ENCODE peak calls at places on chromosomes 11 and 22, in four cellular contexts. L, D, U and E are unnamed samples.

GRCh38 chr11:122109932-122110331 is 6.1 kb downstream of the BLID start:
- DNase-seq in L (no peak), D (no peak), U (no peak), E (no peak)

GRCh38 chr11:105224859-105225258 is 85.3 kb upstream of the CARD18 start:
- DNase-seq in L (no peak), D (no peak), U (no peak), E (no peak)

GRCh38 chr11:128324051-128324481 is 263.3 kb downstream of the ETS1 start:
- DNase-seq in L (no peak), D (no peak), U (no peak), E (no peak)

GRCh38 chr22:36369922-36370781 is 17.6 kb downstream of the MYH9 start:
- DNase-seq in L (peak), D (peak), U (no peak), E (no peak)

GRCh38 chr11:19864141-19865120 is 151.8 kb downstream of the NAV2 start:
- DNase-seq in L (no peak), D (no peak), U (no peak), E (no peak)

GRCh38 chr11:99020324-99021225 is at the start of gene CNTN5:
- DNase-seq in L (peak), D (no peak), U (peak), E (peak)

GRCh38 chr11:33500865-33501479 is 199.7 kb downstream of the C11orf91 start:
- DNase-seq in L (peak), D (no peak), U (no peak), E (no peak)

GRCh38 chr11:12117200-12117995 is 7.0 kb downstream of the MICAL2 start:
- DNase-seq in L (no peak), D (no peak), U (no peak), E (no peak)

GRCh38 chr22:46076651-46077339 is 73.5 kb upstream of the PPARA start:
- DNase-seq in L (peak), D (peak), U (no peak), E (peak)

GRCh38 chr11:63893355-63893754 is 23.6 kb downstream of the RCOR2 start:
- DNase-seq in L (no peak), D (no peak), U (no peak), E (no peak)

GRCh38 chr11:13386567-13386966 is 76.5 kb downstream of the BTBD10 start:
- DNase-seq in L (no peak), D (no peak), U (no peak), E (no peak)

GRCh38 chr22:43561421-43562178 is 149.8 kb downstream of the MPPED1 start:
- DNase-seq in L (no peak), D (no peak), U (no peak), E (no peak)

GRCh38 chr11:66341502-66342126 is 3.3 kb downstream of the BRMS1 start:
- DNase-seq in L (no peak), D (peak), U (no peak), E (peak)

GRCh38 chr11:110077866-110078325 is 15.3 kb upstream of the ZC3H12C start:
- DNase-seq in L (peak), D (peak), U (no peak), E (no peak)

GRCh38 chr11:111427471-111427912 is 48.4 kb upstream of the POU2AF1 start:
- DNase-seq in L (peak), D (no peak), U (no peak), E (no peak)

GRCh38 chr11:127733552-127733951 is 733.0 kb upstream of the KIRREL3 start:
- DNase-seq in L (no peak), D (no peak), U (no peak), E (no peak)

GRCh38 chr22:47193606-47194316 is 431.3 kb downstream of the TBC1D22A start:
- DNase-seq in L (no peak), D (peak), U (no peak), E (no peak)

GRCh38 chr11:46663277-46663940 is 37.0 kb downstream of the ARHGAP1 start:
- DNase-seq in L (no peak), D (no peak), U (no peak), E (no peak)

GRCh38 chr11:86735462-86736302 is 63.3 kb upstream of the ME3 start:
- DNase-seq in L (peak), D (peak), U (no peak), E (no peak)

GRCh38 chr11:45373506-45373905 is 87.4 kb upstream of the SYT13 start:
- DNase-seq in L (no peak), D (no peak), U (no peak), E (peak)

GRCh38 chr11:82978422-82979099 is 77.0 kb downstream of the DDIAS start:
- DNase-seq in L (peak), D (peak), U (peak), E (no peak)

GRCh38 chr11:102580185-102580951 is 44.8 kb downstream of the MMP20 start:
- DNase-seq in L (no peak), D (no peak), U (no peak), E (no peak)

GRCh38 chr22:23072035-23072910 is 2.0 kb downstream of the GNAZ start:
- DNase-seq in L (no peak), D (peak), U (no peak), E (peak)

GRCh38 chr11:46346886-46347636 is at the start of gene DGKZ:
- DNase-seq in L (peak), D (peak), U (no peak), E (no peak)

GRCh38 chr11:75346296-75346695 is 5.2 kb downstream of the ARRB1 start:
- DNase-seq in L (no peak), D (no peak), U (no peak), E (no peak)

GRCh38 chr22:43887391-43887790 is 4.4 kb downstream of the PNPLA5 start:
- DNase-seq in L (no peak), D (no peak), U (no peak), E (peak)

GRCh38 chr11:93603225-93603624 is 58.3 kb upstream of the CEP295 start:
- DNase-seq in L (no peak), D (no peak), U (no peak), E (no peak)

GRCh38 chr11:93604276-93604675 is 57.2 kb upstream of the CEP295 start:
- DNase-seq in L (no peak), D (no peak), U (no peak), E (no peak)

GRCh38 chr11:93605638-93606037 is 55.8 kb upstream of the CEP295 start:
- DNase-seq in L (no peak), D (no peak), U (no peak), E (no peak)

GRCh38 chr11:93606314-93606713 is 55.2 kb upstream of the CEP295 start:
- DNase-seq in L (no peak), D (no peak), U (no peak), E (no peak)

DNA sequence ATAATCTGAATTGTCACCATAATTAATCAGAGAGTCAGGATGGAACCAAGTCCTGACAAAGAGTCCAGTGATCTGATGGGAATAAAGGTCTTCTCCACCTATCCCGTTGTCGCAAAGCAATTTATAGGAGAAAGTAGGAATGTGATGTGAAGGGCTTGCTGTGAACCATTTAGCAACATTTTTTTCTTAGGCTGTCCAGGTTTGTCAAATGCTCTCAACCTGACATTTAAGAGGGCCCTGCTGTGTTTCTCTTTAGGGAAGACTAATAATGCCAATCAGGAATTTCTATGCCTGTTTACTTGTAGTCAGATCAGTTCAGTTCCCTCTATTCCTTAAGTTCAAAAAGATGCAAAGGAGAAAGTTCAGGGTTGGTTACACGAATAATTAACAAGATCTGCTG is 57.8 kb upstream of the CEP295 start:
- DNase-seq in L (no peak), D (no peak), U (no peak), E (no peak)
- TF ChIP-seq CTCF in L (no peak), D (no peak), U (no peak), E (no peak)

DNA sequence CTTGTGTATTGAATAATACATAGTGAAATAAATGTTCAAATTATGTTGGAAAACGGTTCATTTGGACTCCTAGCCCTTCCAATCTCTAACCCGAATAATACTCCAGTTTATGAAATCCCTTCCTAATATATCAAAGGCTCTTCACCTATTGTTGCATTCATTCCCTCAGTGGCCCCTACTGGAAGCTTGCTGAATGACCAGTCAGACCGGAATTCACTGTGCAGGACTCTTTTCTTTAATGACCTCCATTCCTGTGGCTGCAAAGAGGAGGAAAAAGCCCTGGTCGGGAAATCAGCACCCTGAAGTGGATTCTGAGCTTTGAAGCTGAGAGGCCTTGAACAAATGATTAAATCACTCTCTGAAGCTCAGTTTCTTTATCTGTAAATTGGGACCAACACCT is 19.1 kb upstream of the RCN1 start:
- DNase-seq in L (peak), D (peak), U (no peak), E (no peak)
- TF ChIP-seq CTCF in L (peak), D (peak), U (peak), E (peak)

DNA sequence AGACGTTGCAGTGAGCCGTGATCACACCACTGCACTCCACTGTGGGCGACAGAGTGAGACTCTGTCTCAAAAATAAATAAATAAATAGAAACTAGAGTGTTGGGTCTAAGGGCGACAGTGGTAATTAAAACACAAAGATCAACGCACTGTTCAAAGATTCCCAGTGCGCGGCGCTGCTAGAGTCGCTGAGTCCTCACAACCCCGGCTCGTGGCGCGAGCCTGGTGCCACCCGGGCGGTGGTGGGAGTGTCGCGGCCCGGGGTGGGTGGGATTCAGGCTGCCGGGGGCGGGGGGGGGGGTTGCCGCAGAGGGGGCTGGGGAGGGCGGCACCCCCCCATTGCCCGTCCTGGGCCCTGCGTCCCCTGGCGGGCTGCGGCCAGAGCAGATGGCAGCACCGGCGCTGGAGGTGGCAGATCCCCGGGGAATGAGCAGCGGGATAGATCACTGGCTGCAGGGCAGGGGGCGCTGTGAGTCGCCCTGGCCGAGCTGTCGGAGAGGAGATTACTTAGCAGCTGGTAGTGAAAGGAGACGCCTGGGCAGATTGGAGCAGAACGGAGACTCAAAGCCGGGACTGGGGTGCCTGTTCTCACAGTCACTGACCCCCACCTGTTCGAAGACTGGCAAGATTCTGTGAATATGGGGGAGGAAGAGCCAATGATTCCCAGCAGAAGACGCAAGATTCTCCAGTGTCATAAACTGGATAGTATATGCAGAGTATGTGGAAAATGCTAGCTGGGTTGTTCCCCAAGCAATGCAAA is 30.2 kb upstream of the APOBEC3A start:
- DNase-seq in L (peak), D (no peak), U (no peak), E (no peak)
- TF ChIP-seq CTCF in L (peak), D (peak), U (peak), E (peak)

GRCh38 chr11:17738350-17739207 is 4.0 kb downstream of the KCNC1 start:
- DNase-seq in L (no peak), D (peak), U (no peak), E (no peak)

GRCh38 chr11:17736921-17737817 is 2.6 kb downstream of the KCNC1 start:
- DNase-seq in L (no peak), D (peak), U (no peak), E (no peak)

GRCh38 chr11:17734418-17734911 is at the start of gene KCNC1:
- DNase-seq in L (peak), D (peak), U (no peak), E (no peak)

GRCh38 chr11:17734986-17735822 is 623 bp downstream of the KCNC1 start:
- DNase-seq in L (peak), D (peak), U (no peak), E (peak)

DNA sequence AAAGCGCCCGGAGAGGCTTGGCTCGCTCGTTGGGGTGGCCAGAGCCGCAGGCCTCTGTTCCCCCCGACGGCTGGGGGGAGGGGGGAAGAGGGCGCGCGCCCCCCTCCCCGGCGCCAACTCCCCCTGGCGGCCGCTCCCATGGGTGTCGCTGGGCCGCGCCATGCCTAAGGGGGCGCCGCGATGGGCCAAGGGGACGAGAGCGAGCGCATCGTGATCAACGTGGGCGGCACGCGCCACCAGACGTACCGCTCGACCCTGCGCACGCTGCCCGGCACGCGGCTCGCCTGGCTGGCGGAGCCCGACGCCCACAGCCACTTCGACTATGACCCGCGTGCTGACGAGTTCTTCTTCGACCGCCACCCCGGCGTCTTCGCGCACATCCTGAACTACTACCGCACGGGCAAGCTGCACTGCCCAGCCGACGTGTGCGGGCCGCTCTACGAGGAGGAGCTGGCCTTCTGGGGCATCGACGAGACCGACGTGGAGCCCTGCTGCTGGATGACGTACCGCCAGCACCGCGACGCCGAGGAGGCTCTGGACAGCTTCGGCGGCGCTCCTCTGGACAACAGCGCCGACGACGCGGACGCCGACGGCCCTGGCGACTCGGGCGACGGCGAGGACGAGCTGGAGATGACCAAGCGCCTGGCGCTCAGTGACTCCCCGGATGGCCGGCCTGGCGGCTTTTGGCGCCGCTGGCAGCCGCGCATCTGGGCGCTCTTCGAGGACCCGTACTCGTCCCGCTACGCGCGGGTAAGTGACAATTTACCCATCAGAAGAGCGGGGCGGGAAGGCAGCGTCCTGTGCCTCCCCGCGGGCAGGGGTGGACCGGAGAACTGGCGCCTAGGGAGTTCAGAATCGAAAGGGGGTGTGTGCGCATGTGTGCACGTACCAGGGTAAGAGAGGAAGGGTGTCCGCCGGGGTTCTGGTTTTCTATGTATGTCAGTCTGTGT is 1.5 kb downstream of the KCNC1 start:
- DNase-seq in L (no peak), D (peak), U (no peak), E (no peak)
- TF ChIP-seq CTCF in L (peak), D (no peak), U (no peak), E (peak)